ENCODE peak calls at places on chromosomes 6 and 20, in four cellular contexts. Z, X, P and J are unnamed samples.

GRCh38 chr20:62962221-62962879 is 9.8 kb downstream of the SLC17A9 start:
- DNase-seq in Z (no peak), X (no peak), P (no peak), J (no peak)

GRCh38 chr20:20367681-20368413 is at the start of gene INSM1:
- DNase-seq in X (no peak), Z (no peak), P (no peak), J (no peak)

GRCh38 chr6:161186173-161186769 is 87.6 kb downstream of the AGPAT4 start:
- DNase-seq in Z (peak; percentile 55), X (no peak), P (no peak), J (no peak)

GRCh38 chr6:24646771-24647170 is 780 bp upstream of the KIAA0319 start:
- DNase-seq in X (no peak), Z (no peak), P (peak; percentile 61), J (no peak)

GRCh38 chr6:1312444-1313363 is 806 bp downstream of the FOXQ1 start:
- DNase-seq in X (no peak), P (peak; percentile 45), Z (no peak), J (no peak)

GRCh38 chr6:145423936-145424335 is 311.4 kb downstream of the EPM2A start:
- DNase-seq in X (no peak), P (peak; percentile 30), Z (no peak), J (no peak)

GRCh38 chr6:156250593-156250992 is 526.6 kb upstream of the ARID1B start:
- DNase-seq in P (no peak), Z (no peak), X (no peak), J (no peak)

GRCh38 chr6:138572200-138572875 is 73.0 kb upstream of the NHSL1 start:
- DNase-seq in X (no peak), Z (peak; percentile 74), P (no peak), J (peak; percentile 85)

GRCh38 chr6:34930221-34930620 is 41.2 kb downstream of the ANKS1A start:
- DNase-seq in P (no peak), X (no peak), Z (no peak), J (no peak)
- TF ChIP-seq CTCF in P (no peak), X (no peak), Z (no peak), J (no peak)

GRCh38 chr6:148287979-148288378 is 54.7 kb upstream of the SASH1 start:
- DNase-seq in P (no peak), Z (no peak), X (no peak), J (no peak)
- H3K4me3 ChIP-seq in P (no peak overlapping the region), Z (no peak overlapping the region), X (no peak overlapping the region), J (no peak overlapping the region)

DNA sequence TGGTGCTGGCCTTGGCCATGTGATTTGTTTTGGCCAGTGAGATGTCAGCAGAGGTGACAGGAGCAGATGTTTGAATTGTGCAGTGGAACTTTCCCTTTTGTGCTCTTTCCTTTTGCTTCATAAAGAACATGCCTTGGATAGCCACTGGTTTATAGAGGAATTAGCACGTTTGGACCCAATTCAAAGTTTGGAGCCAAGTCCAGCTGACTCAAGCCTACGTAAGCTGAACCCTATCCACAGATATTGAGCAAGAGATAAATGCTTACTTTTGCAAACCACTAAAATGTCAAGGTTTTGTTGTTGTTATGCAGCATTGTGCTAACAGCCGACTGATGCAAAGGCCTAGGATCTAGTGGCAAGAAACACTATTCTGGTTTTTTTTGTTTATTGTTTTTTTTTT is 230.9 kb upstream of the CITED2 start:
- DNase-seq in Z (peak; percentile 34), X (no peak), P (no peak), J (peak; percentile 68)
- H3K27ac ChIP-seq in Z (no peak overlapping the region), X (no peak overlapping the region), P (no peak overlapping the region), J (no peak overlapping the region)

DNA sequence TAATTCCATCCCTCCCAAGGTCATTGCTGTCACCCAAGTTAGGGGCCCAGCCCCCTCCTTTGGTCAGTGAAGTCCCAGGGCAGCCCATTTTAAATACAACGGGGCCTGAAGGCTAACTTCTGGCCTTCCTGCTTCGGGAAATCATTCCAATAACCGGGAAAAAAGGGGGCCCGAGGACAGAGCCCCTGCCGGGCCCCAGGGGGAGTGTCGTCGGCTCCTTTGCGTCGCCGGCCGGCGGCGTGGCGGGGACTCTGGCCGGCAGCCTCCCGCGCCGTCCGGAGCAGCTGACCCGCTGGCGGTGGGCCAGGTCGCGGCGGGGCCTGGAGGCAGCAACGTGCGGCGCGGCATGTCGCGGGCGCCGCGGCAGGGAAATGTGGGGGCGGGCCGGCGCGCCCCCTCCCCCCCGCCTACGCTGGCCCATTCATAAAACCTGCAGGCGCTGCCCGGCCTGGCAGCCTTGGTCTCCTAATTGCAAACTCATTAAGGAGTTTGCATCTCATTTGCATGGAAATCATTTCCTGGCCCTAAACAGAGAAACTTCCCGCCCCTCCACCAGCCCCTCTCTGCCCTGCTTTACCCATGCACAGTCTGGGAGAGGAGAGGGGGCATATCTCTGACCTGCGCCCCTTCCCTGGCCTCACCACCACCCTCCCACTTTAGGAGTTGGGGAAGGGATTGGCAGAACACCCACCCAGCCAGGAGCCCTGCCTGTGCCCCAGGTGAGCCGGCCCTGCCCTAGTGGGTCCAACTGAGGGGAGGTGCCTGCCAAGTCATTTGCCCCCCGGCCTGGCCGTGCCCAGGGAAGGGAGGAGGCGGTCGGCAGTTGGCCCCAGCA is 50.7 kb downstream of the MRPL14 start:
- DNase-seq in X (no peak), P (no peak), Z (no peak), J (no peak)
- TF ChIP-seq CTCF in X (no peak), P (no peak), Z (peak; percentile 11), J (no peak)

DNA sequence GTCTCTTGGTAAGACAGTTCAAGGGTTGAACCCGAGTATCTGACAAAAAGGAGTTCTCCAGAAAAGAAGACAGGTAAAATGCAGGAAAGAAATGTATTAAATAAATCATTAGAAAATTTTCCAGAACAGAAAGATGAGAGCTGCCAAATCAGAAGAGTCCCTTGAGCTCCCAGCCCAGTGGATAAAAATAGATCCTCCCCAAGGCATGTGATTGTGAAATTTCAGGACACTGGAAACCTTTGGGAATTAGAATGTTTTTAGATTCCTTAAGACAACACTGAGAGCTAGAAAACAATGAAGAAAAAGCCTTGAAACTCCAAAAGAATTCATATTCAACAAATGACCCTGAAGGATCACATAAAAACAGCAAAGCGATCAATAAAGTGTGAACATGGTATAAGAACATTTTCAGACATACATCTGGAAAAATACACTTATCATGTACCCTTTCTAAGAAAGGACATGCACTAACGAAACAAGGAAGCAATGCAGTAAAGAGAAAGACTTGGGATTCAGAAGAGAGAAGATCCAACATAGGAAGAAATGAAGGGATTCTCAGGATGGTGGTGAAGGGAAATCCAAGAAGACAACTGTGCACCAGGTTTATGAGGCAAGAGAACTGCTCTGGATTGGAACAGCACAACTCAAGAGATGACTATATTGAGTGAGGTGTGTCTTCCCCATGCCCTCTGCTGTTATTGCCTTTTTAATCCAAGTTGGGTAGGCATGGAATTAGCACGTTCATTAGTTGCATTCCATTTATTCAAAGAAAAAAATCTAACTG is 390.4 kb downstream of the SYNE1 start:
- DNase-seq in X (no peak), Z (no peak), P (no peak), J (no peak)
- H3K4me3 ChIP-seq in X (no peak overlapping the region), Z (no peak overlapping the region), P (no peak overlapping the region), J (no peak overlapping the region)

GRCh38 chr6:35596448-35597442 is 84.0 kb upstream of the TULP1 start:
- DNase-seq in P (peak; percentile 7), Z (no peak), X (no peak), J (peak; percentile 46)
- H3K27ac ChIP-seq in P (peak overlapping the region; percentile 72), Z (peak overlapping the region; percentile 93), X (no peak overlapping the region), J (no peak overlapping the region)